ENCODE peak calls at places on chromosomes 7 and 10, in six cellular contexts. L is HAP-1; X is CD8-positive, alpha-beta T cell; P is psoas muscle; I is AG04450; Z is BE2C. U is an unnamed sample. For H3K27me3, the result is how much of the 10 kb centered on the place peaks cover.

GRCh38 chr10:1168763-1169162 is 112.6 kb downstream of the WDR37 start:
- DNase-seq in X (no peak), L (no peak), P (no peak), Z (no peak), I (no peak), U (no peak)

GRCh38 chr10:91194497-91195179 is 25.8 kb upstream of the PCGF5 start:
- DNase-seq in I (no peak), X (no peak), Z (no peak), P (no peak), L (no peak), U (peak)

GRCh38 chr7:129783097-129783919 is 169.5 kb downstream of the UBE2H start:
- DNase-seq in Z (no peak), P (no peak), X (no peak), I (no peak), L (no peak), U (no peak)

GRCh38 chr10:113735913-113736312 is 15.6 kb upstream of the PLEKHS1 start:
- DNase-seq in P (no peak), X (no peak), L (no peak), I (no peak), Z (no peak), U (no peak)

GRCh38 chr7:24972991-24973390 is 7.0 kb downstream of the OSBPL3 start:
- DNase-seq in Z (no peak), X (no peak), L (no peak), I (peak), P (no peak), U (peak)

GRCh38 chr10:79985481-79986072 is 36.7 kb upstream of the SFTPD start:
- DNase-seq in Z (no peak), I (no peak), X (no peak), L (no peak), P (no peak), U (no peak)

GRCh38 chr7:50349963-50350944 is 45.7 kb downstream of the IKZF1 start:
- DNase-seq in I (no peak), P (no peak), X (peak), Z (no peak), L (no peak), U (no peak)

GRCh38 chr7:150415161-150416160 is 35.0 kb upstream of the GIMAP8 start:
- DNase-seq in X (no peak), P (no peak), L (no peak), Z (no peak), I (no peak), U (no peak)

GRCh38 chr10:31739759-31740158 is 188.9 kb downstream of the ARHGAP12 start:
- DNase-seq in I (no peak), L (no peak), Z (no peak), X (no peak), P (no peak), U (peak)

GRCh38 chr10:97849491-97850402 is at the start of gene GOLGA7B:
- DNase-seq in L (peak), X (peak), P (no peak), Z (peak), I (no peak), U (no peak)

GRCh38 chr10:43204943-43205671 is 61.8 kb downstream of the RASGEF1A start:
- DNase-seq in I (peak), Z (peak), X (peak), L (peak), P (peak), U (peak)

GRCh38 chr10:125034671-125035070 is 92.7 kb downstream of the ZRANB1 start:
- DNase-seq in P (no peak), L (no peak), I (no peak), X (no peak), Z (no peak), U (no peak)
- H3K4me3 ChIP-seq in P (no peak), L (no peak), I (no peak), X (no peak), Z (no peak), U (peak)

GRCh38 chr7:38978474-38978873 is 765 bp downstream of the POU6F2 start:
- DNase-seq in I (no peak), P (no peak), X (no peak), Z (no peak), L (no peak), U (no peak)

GRCh38 chr7:38973760-38974159 is 3.9 kb upstream of the POU6F2 start:
- DNase-seq in I (no peak), L (no peak), X (no peak), Z (no peak), P (no peak), U (no peak)

GRCh38 chr7:38975944-38976392 is 1.7 kb upstream of the POU6F2 start:
- DNase-seq in Z (no peak), P (peak), L (no peak), I (no peak), X (no peak), U (no peak)

DNA sequence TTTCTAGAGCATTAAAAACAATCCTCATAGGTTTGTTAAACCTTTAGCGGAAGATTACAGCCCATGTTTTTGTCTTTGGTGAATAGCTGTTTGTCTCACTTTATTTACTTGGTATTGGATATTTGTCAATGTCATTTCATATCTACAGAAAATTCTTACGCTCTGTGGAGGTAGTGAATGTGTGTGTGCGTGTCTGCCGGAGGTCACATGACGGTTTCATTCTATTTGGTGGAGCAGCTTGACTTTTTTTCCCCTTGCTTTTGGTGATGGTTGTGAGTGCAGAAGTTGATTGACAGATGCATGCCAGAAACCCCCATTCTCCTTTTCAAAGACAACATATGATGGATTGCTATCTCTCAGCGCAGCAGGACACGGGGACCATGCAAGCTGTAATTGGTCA is at the start of gene POU6F2:
- DNase-seq in Z (no peak), P (no peak), I (no peak), X (no peak), L (no peak), U (no peak)
- H3K27me3 ChIP-seq in Z (half or more), P (under half), I (under half), X (under half), L (under half), U (under half)

GRCh38 chr7:47579458-47579857 is 2.5 kb downstream of the TNS3 start:
- DNase-seq in Z (no peak), P (no peak), L (no peak), X (no peak), I (no peak), U (no peak)
- H3K4me3 ChIP-seq in Z (no peak), P (no peak), L (no peak), X (no peak), I (peak), U (no peak)

GRCh38 chr10:126161691-126162090 is 226.6 kb downstream of the ADAM12 start:
- DNase-seq in X (no peak), P (no peak), I (no peak), L (no peak), Z (no peak), U (no peak)
- H3K27me3 ChIP-seq in X (under half), P (under half), I (under half), L (under half), Z (under half), U (under half)

DNA sequence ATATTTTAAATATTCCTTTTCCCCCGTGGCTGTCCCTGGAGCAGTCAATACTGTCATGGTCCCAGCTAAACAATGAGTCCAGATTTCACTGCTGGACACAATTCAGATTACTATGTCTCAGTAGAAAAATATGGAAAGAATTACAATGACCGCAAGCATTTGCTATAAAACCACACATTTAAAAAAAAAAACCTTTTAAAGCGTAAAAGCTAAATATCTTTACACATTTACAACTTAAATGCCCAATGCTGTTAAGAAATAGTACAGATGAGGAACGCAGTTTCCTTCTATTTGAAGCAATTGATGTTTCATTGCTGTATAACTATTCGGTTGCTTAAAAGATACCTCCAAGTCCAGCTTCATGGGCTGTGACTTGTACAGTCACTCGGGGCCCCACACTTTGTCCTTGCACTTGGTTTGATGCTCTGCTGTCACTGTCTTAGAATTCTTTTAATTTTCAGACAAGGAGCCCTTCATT is 530.0 kb upstream of the FZD8 start:
- DNase-seq in Z (no peak), X (no peak), I (no peak), P (no peak), L (no peak), U (peak)
- H3K4me3 ChIP-seq in Z (no peak), X (no peak), I (peak), P (no peak), L (no peak), U (peak)

GRCh38 chr7:22256702-22257101 is 100.3 kb downstream of the RAPGEF5 start:
- DNase-seq in I (no peak), X (no peak), P (no peak), L (no peak), Z (no peak), U (no peak)

GRCh38 chr7:22267989-22268615 is 88.9 kb downstream of the RAPGEF5 start:
- DNase-seq in X (no peak), Z (no peak), L (no peak), I (no peak), P (no peak), U (no peak)

DNA sequence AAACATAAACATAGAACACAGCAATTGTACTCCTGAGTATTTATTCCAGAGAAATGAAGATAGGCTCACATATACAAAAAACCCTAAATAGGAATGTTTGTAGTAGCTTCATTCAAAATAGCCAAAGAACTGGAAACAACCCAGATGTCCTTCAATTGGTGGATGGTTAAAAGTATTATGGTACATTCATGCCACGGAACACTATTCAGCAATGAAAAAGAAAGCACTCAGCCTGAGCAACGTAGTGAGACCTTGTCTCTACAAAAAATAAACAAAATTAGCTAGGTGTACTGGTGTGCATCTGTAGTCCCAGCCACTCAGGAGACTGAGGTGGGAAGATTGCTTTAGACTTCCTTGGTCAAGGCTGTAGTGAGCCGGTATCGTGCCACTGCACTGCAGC is 94.4 kb downstream of the RAPGEF5 start:
- DNase-seq in P (no peak), I (no peak), X (no peak), Z (no peak), L (no peak), U (no peak)
- H3K27me3 ChIP-seq in P (under half), I (under half), X (under half), Z (under half), L (under half), U (under half)

DNA sequence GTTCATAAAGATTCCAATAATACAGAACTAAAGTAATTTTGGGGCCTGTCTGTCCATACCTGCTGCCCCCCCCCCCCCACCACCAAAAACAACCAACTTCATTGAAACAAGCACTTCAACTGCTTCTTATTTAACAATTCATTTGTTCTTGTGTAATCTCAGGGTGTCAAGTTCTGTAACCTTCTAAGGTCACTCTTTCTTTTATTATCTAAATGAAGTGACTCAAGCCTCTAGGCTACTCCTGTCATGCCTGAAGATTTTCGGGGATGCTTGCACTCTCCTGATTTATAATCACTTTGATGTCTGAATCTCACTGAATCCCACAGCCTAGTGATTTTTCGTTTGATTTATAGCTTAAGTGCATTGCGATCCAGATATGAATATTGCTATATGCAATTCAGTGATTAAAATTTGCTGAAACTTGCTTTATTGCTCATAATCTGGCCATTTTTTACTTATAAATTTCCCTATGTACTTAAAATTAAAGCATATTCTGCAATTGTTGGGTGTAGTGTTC is 27.2 kb downstream of the GARIN1A start:
- DNase-seq in P (no peak), L (peak), I (no peak), X (no peak), Z (no peak), U (no peak)
- H3K4me3 ChIP-seq in P (no peak), L (no peak), I (no peak), X (no peak), Z (no peak), U (no peak)

DNA sequence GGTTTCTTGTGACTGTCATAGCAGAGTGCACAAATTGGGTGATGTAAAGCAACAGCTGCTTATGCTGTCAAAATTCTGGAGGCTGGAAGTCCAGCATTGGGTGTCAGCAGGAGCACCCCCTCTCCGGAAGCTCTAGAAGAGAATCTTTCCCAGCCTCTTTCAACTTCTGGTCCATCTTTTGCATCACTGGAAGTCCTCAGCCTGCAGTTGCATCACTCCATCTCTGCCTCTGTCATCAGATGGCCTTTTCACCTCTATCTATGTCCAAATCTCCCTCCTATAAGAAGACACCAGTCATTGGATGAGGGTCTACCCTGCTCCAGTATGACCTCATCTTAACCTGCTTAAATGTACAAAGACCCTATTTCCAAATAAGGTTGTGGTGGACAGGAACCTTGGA is 35.7 kb upstream of the GALNTL5 start:
- DNase-seq in X (no peak), P (no peak), Z (no peak), L (no peak), I (no peak), U (no peak)
- H3K27me3 ChIP-seq in X (under half), P (under half), Z (under half), L (under half), I (under half), U (under half)

U was measured in brain microvascular endothelial cell.